ENCODE peak calls at places on chromosome 2, in six cellular contexts. W, E, S, R, Q and K are unnamed samples.

GRCh38 chr2:221822416-221822815 is 250.3 kb upstream of the EPHA4 start:
- DNase-seq in E (no peak), Q (no peak), R (no peak), S (no peak), W (no peak), K (no peak)

GRCh38 chr2:25274868-25275574 is 66.7 kb downstream of the DNMT3A start:
- DNase-seq in S (no peak), Q (no peak), W (peak), E (no peak), R (no peak), K (peak)

GRCh38 chr2:240387669-240388358 is 47.6 kb upstream of the GPC1 start:
- DNase-seq in Q (peak), W (peak), R (no peak), E (no peak), S (no peak), K (no peak)

GRCh38 chr2:35820404-35820803 is 535.2 kb upstream of the CRIM1 start:
- DNase-seq in S (no peak), E (no peak), Q (no peak), W (no peak), R (no peak), K (no peak)

GRCh38 chr2:61471905-61472805 is 1.3 kb upstream of the USP34 start:
- DNase-seq in S (no peak), R (no peak), E (no peak), Q (no peak), W (peak), K (no peak)

GRCh38 chr2:19538411-19538963 is 180.1 kb upstream of the OSR1 start:
- DNase-seq in E (no peak), Q (peak), W (no peak), S (no peak), R (no peak), K (no peak)

GRCh38 chr2:240395448-240395847 is 40.0 kb upstream of the GPC1 start:
- DNase-seq in S (no peak), R (no peak), E (no peak), Q (no peak), W (no peak), K (no peak)

GRCh38 chr2:130837175-130837810 is 579 bp downstream of the ARHGEF4 start:
- DNase-seq in E (no peak), Q (no peak), W (peak), S (no peak), R (no peak), K (no peak)

GRCh38 chr2:99106905-99107304 is 34.6 kb upstream of the C2orf15 start:
- DNase-seq in W (no peak), S (no peak), R (no peak), E (no peak), Q (no peak), K (no peak)

GRCh38 chr2:237877576-237878307 is 18.3 kb downstream of the RAMP1 start:
- DNase-seq in W (no peak), S (no peak), R (no peak), Q (no peak), E (no peak), K (no peak)

GRCh38 chr2:240123821-240124650 is 12.1 kb downstream of the COPS9 start:
- DNase-seq in R (no peak), Q (no peak), E (no peak), S (no peak), W (no peak), K (no peak)

GRCh38 chr2:196963961-196964360 is 37.5 kb upstream of the PGAP1 start:
- DNase-seq in S (no peak), R (no peak), E (no peak), Q (no peak), W (no peak), K (no peak)

GRCh38 chr2:235026137-235026536 is 74.3 kb downstream of the SH3BP4 start:
- DNase-seq in W (no peak), R (no peak), E (no peak), S (no peak), Q (peak), K (no peak)

GRCh38 chr2:12127639-12128038 is 381.2 kb downstream of the LPIN1 start:
- DNase-seq in W (no peak), Q (no peak), E (no peak), S (no peak), R (no peak), K (no peak)

GRCh38 chr2:99481941-99482340 is 7.9 kb downstream of the REV1 start:
- DNase-seq in S (no peak), R (no peak), W (no peak), E (no peak), Q (no peak), K (no peak)